ENCODE peak calls at places on chromosome 3, in five cellular contexts. S is hepatocyte, U is GM12864, K is body of pancreas, Z is fibroblast of the aortic adventitia. L is an unnamed sample.

GRCh38 chr3:42495393-42495792 is 7.0 kb upstream of the VIPR1 start:
- DNase-seq in S (no peak), U (no peak), K (no peak), Z (no peak), L (no peak)

GRCh38 chr3:14143271-14143605 is 18.4 kb downstream of the TMEM43 start:
- DNase-seq in S (no peak), U (no peak), K (no peak), Z (peak; percentile 68), L (no peak)

GRCh38 chr3:152296990-152297389 is 28.3 kb downstream of the MBNL1 start:
- DNase-seq in S (no peak), U (no peak), K (no peak), Z (no peak), L (no peak)

GRCh38 chr3:170222647-170223541 is 670 bp downstream of the PRKCI start:
- DNase-seq in S (peak; percentile 63), U (peak; percentile 7), K (peak; percentile 46), Z (peak; percentile 45), L (peak; percentile 60)

GRCh38 chr3:32238816-32239637 is 547 bp downstream of the CMTM8 start:
- DNase-seq in S (peak; percentile 31), U (no peak), K (peak; percentile 81), Z (peak; percentile 31), L (peak; percentile 65)

GRCh38 chr3:4042869-4043268 is 243.6 kb downstream of the LRRN1 start:
- DNase-seq in S (no peak), U (no peak), K (no peak), Z (no peak), L (no peak)

GRCh38 chr3:85572426-85572825 is 613.6 kb downstream of the CADM2 start:
- DNase-seq in S (no peak), U (no peak), K (no peak), Z (no peak), L (no peak)

GRCh38 chr3:46660543-46661523 is 32.6 kb downstream of the ALS2CL start:
- DNase-seq in S (no peak), U (no peak), K (no peak), Z (no peak), L (no peak)

GRCh38 chr3:69669070-69669469 is 70.2 kb upstream of the MITF start:
- DNase-seq in S (no peak), U (no peak), K (no peak), Z (no peak), L (no peak)

GRCh38 chr3:105672996-105673395 is 195.8 kb downstream of the CBLB start:
- DNase-seq in S (no peak), U (no peak), K (no peak), Z (no peak), L (no peak)

GRCh38 chr3:196813903-196814302 is 53.8 kb upstream of the SENP5 start:
- DNase-seq in S (no peak), U (no peak), K (no peak), Z (peak; percentile 71), L (no peak)

GRCh38 chr3:33134026-33134625 is 20.3 kb downstream of the CRTAP start:
- DNase-seq in S (no peak), U (no peak), K (no peak), Z (no peak), L (no peak)

GRCh38 chr3:123757281-123757940 is 126.7 kb downstream of the MYLK start:
- DNase-seq in S (no peak), U (no peak), K (peak; percentile 29), Z (no peak), L (no peak)

GRCh38 chr3:160842021-160843005 is 86.3 kb downstream of the PPM1L start:
- DNase-seq in S (no peak), U (no peak), K (no peak), Z (no peak), L (no peak)

GRCh38 chr3:99776516-99777209 is 41.0 kb upstream of the CMSS1 start:
- DNase-seq in S (no peak), U (no peak), K (no peak), Z (peak; percentile 69), L (no peak)

GRCh38 chr3:64143399-64144130 is 81.7 kb downstream of the PRICKLE2 start:
- DNase-seq in S (no peak), U (no peak), K (peak; percentile 33), Z (peak; percentile 42), L (no peak)

GRCh38 chr3:51675201-51675611 is 4.2 kb downstream of the TEX264 start:
- DNase-seq in S (no peak), U (no peak), K (no peak), Z (peak; percentile 64), L (no peak)

DNA sequence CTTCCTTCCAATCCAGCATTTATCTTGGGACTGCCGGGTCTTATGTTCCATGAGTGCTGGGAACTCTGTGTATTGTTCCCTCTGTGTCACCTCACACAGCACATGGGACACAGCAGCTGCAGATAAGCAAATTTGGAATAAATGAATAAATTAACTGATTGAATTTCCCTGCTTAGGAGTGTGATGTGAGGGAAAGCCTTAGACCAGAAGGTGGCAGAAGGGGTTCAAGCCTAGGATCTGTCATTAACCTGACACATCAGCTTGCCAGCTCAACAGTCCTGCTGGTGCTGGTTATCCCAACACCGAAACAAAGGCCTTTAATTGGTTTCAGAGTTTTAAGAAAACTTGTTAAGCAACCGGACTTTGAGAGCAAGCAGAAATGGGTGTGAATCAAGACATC is 114.4 kb downstream of the OXSM start:
- DNase-seq in S (no peak), U (no peak), K (no peak), Z (no peak), L (no peak)
- TF ChIP-seq CTCF in S (peak; percentile 27), U (peak; percentile 16), K (peak; percentile 14), Z (no peak), L (no peak)

GRCh38 chr3:76028816-76029215 is 243.5 kb upstream of the ZNF717 start:
- DNase-seq in S (no peak), U (no peak), K (no peak), Z (no peak), L (no peak)

GRCh38 chr3:76021376-76021775 is 236.0 kb upstream of the ZNF717 start:
- DNase-seq in S (no peak), U (no peak), K (no peak), Z (no peak), L (no peak)

GRCh38 chr3:76025561-76025960 is 240.2 kb upstream of the ZNF717 start:
- DNase-seq in S (no peak), U (no peak), K (no peak), Z (no peak), L (no peak)

GRCh38 chr3:76026379-76026778 is 241.0 kb upstream of the ZNF717 start:
- DNase-seq in S (no peak), U (no peak), K (no peak), Z (no peak), L (no peak)

GRCh38 chr3:76024640-76025039 is 239.3 kb upstream of the ZNF717 start:
- DNase-seq in S (peak; percentile 22), U (no peak), K (no peak), Z (no peak), L (no peak)
- TF ChIP-seq CTCF in S (peak; percentile 79), U (no peak), K (no peak), Z (peak; percentile 8), L (peak; percentile 53)

GRCh38 chr3:137110392-137110996 is 152.7 kb downstream of the IL20RB start:
- DNase-seq in S (peak; percentile 56), U (no peak), K (peak; percentile 21), Z (peak; percentile 44), L (no peak)
- TF ChIP-seq CTCF in S (peak; percentile 65), U (peak; percentile 89), K (peak; percentile 65), Z (peak; percentile 92), L (peak; percentile 93)

GRCh38 chr3:44130249-44130648 is 111.4 kb upstream of the TOPAZ1 start:
- DNase-seq in S (no peak), U (peak; percentile 13), K (no peak), Z (no peak), L (no peak)
- TF ChIP-seq CTCF in S (no peak), U (no peak), K (no peak), Z (no peak), L (no peak)

GRCh38 chr3:21042184-21042583 is 708.8 kb downstream of the ZNF385D start:
- DNase-seq in S (no peak), U (no peak), K (no peak), Z (no peak), L (no peak)
- TF ChIP-seq CTCF in S (no peak), U (no peak), K (no peak), Z (no peak), L (no peak)

DNA sequence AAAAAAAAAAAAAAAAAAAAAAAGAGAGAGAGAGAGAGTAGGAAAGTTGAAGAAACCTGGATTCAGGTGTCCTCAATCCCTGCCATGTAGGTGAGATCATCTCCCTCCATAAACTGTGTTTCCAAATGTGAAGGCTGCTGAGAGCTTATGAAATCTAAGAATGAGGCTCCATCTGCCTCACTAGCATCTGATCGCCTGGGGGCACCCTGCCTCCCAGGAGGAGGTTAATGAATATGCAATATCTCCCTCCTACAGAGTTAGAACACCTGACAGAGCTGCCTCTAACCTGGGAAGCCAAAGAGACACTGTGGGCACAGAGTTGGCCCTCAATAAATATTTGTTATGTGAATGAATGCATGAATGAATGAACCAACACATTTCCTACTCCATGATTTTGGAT is 23.8 kb upstream of the ZNF148 start:
- DNase-seq in S (peak; percentile 13), U (no peak), K (no peak), Z (no peak), L (peak; percentile 32)
- TF ChIP-seq CTCF in S (no peak), U (peak; percentile 28), K (no peak), Z (no peak), L (no peak)

DNA sequence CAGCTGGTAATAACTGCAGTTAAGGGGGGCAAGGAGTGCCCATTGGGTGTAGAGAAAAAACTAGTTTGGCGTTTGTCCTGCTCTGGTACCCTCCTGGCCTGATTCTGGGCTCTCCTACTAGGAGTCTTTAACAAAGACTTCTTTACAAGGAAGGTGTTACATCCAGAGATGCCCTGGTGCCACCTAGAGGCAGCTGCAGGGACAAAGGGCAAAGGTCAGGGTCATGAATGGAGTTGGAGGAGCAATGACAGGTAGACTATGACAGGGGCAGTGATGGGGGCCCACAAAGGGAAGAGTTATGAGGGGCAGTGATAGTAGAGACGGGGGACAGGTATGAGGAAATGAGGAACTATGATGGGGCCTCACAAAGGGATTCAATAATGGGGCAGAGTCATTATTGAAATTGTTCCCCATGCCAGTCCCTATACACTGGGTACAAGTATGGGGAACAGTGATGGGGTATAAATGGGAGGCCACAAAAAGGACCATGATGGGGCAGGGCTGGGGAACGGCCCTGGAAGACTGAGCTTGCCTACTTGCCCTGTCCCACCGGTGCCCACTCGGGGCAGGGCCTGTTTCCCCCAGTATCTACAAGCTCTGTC is 7.9 kb downstream of the CCDC71 start:
- DNase-seq in S (peak; percentile 49), U (no peak), K (peak; percentile 54), Z (peak; percentile 16), L (peak; percentile 61)
- TF ChIP-seq CTCF in S (peak; percentile 21), U (peak; percentile 66), K (peak; percentile 16), Z (peak; percentile 43), L (peak; percentile 19)

GRCh38 chr3:150184426-150185071 is 213.9 kb upstream of the PFN2 start:
- DNase-seq in S (peak; percentile 33), U (no peak), K (no peak), Z (peak; percentile 83), L (no peak)
- TF ChIP-seq CTCF in S (no peak), U (no peak), K (no peak), Z (no peak), L (no peak)

GRCh38 chr3:114528517-114528916 is 234.7 kb downstream of the TIGIT start:
- DNase-seq in S (no peak), U (no peak), K (no peak), Z (no peak), L (no peak)

GRCh38 chr3:114525278-114525677 is 231.4 kb downstream of the TIGIT start:
- DNase-seq in S (no peak), U (no peak), K (no peak), Z (no peak), L (no peak)

GRCh38 chr3:114527036-114527644 is 233.3 kb downstream of the TIGIT start:
- DNase-seq in S (no peak), U (no peak), K (no peak), Z (peak; percentile 50), L (no peak)
- TF ChIP-seq CTCF in S (peak; percentile 44), U (peak; percentile 63), K (peak; percentile 29), Z (peak; percentile 71), L (peak; percentile 76)